ENCODE peak calls at places on chromosomes 13 and 19, in six cellular contexts. M is HepG2, Y is GM23248, U is PC-9, T is Karpas-422, L is H9. Z is an unnamed sample.

GRCh38 chr13:112062047-112062618 is 4.8 kb upstream of the SOX1 start:
- DNase-seq in M (no peak), Y (no peak), T (no peak), U (no peak), L (no peak), Z (peak; percentile 50)

GRCh38 chr19:17090501-17091074 is 15.0 kb downstream of the MYO9B start:
- DNase-seq in M (no peak), L (no peak), T (no peak), U (no peak), Y (peak; percentile 29), Z (peak; percentile 84)

GRCh38 chr13:110471156-110471832 is 90.2 kb downstream of the RAB20 start:
- DNase-seq in L (no peak), U (no peak), M (no peak), T (peak; percentile 57), Y (no peak), Z (no peak)

GRCh38 chr13:21150013-21150412 is 26.3 kb downstream of the SKA3 start:
- DNase-seq in L (no peak), M (no peak), T (no peak), Y (no peak), U (no peak), Z (no peak)

GRCh38 chr13:79987323-79987722 is 353.6 kb downstream of the SPRY2 start:
- DNase-seq in L (no peak), U (no peak), T (no peak), Y (peak; percentile 74), M (no peak), Z (no peak)

GRCh38 chr19:52188822-52189744 is 769 bp upstream of the PPP2R1A start:
- DNase-seq in M (no peak), Y (peak; percentile 75), U (no peak), L (no peak), T (peak; percentile 51), Z (peak; percentile 98)

GRCh38 chr13:50847501-50847900 is 4.0 kb upstream of the DLEU7 start:
- DNase-seq in T (no peak), Y (no peak), M (no peak), U (no peak), L (no peak), Z (no peak)

GRCh38 chr19:41233748-41234240 is 14.8 kb downstream of the AXL start:
- DNase-seq in M (no peak), T (no peak), U (no peak), Y (no peak), L (no peak), Z (no peak)

GRCh38 chr13:94323746-94324408 is 155.6 kb downstream of the DCT start:
- DNase-seq in L (no peak), Y (no peak), T (no peak), U (no peak), M (no peak), Z (no peak)

GRCh38 chr19:55640577-55641375 is at the start of gene ZNF580:
- DNase-seq in Y (peak; percentile 78), L (peak; percentile 75), U (peak; percentile 68), M (peak; percentile 40), T (peak; percentile 96), Z (peak; percentile 98)

GRCh38 chr19:8085606-8086464 is 33.3 kb downstream of the CCL25 start:
- DNase-seq in L (no peak), T (no peak), U (peak; percentile 44), Y (no peak), M (peak; percentile 84), Z (peak; percentile 76)

GRCh38 chr19:54959840-54960239 is 6.3 kb upstream of the NLRP2 start:
- DNase-seq in Y (no peak), T (peak; percentile 57), U (peak; percentile 22), M (no peak), L (no peak), Z (no peak)

GRCh38 chr13:35956074-35956473 is 175.1 kb downstream of the DCLK1 start:
- DNase-seq in Y (no peak), M (no peak), T (no peak), L (no peak), U (no peak), Z (no peak)

GRCh38 chr13:50527612-50528509 is 315.6 kb downstream of the DLEU7 start:
- DNase-seq in L (no peak), M (no peak), T (peak; percentile 76), Y (peak; percentile 25), U (no peak), Z (no peak)

GRCh38 chr19:14167013-14167593 is 30.7 kb upstream of the ASF1B start:
- DNase-seq in U (no peak), Y (no peak), T (no peak), M (no peak), L (no peak), Z (peak; percentile 52)

GRCh38 chr13:110883539-110883938 is 31.3 kb downstream of the ANKRD10 start:
- DNase-seq in L (no peak), Y (no peak), U (no peak), M (no peak), T (no peak), Z (no peak)

GRCh38 chr13:47794963-47795362 is 206.1 kb downstream of the SUCLA2 start:
- DNase-seq in T (peak; percentile 77), M (peak; percentile 7), U (no peak), Y (peak; percentile 51), L (no peak), Z (no peak)

DNA sequence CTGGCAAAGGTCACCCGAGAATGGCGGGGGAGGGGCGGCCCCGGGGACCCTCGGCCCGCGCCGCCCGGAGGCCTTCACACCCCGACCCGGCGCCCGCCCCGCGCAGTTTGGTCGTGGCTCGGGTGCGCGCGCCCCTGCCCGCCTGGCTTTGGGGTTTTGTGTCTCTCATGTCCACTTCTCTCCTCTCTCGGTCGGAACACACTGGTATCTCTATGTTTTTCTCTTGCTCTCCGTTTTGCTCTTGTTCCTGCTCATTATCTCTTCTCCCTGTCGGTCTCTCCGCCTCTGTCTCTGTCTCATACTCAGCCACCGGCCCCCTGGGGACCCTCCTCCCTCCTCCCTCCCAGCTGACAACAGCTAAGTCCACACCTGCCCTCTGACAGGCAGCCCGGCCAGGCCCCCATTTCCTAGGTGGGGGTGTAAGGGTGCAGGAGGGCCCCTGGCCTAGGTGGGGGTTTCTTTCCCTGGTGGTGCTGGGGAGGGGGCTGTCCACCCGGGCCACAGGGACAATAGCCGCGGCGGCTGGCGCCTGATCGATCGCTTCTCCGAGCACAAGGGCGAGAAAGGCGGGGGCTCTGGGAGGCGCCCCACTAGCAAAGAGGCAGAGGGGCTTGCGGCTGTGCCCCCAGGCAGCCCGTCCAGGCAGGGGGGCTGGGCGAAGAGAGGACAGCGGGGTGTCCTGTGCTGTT is 2.3 kb downstream of the ONECUT3 start:
- DNase-seq in M (no peak), U (no peak), Y (no peak), L (no peak), T (no peak), Z (no peak)
- H3K4me2 ChIP-seq in M (peak overlapping the region; percentile 18), U (peak overlapping the region; percentile 66), Y (no peak overlapping the region), L (no peak overlapping the region), T (no peak overlapping the region), Z (no peak overlapping the region)

GRCh38 chr19:31254611-31255010 is 94.6 kb downstream of the TSHZ3 start:
- DNase-seq in U (no peak), M (no peak), L (no peak), T (no peak), Y (no peak), Z (no peak)
- H3K4me2 ChIP-seq in U (no peak overlapping the region), M (no peak overlapping the region), L (no peak overlapping the region), T (no peak overlapping the region), Y (no peak overlapping the region), Z (no peak overlapping the region)

GRCh38 chr13:46556380-46556779 is 3.4 kb downstream of the LRCH1 start:
- DNase-seq in M (no peak), T (no peak), L (no peak), U (no peak), Y (no peak), Z (no peak)
- H3K4me2 ChIP-seq in M (peak overlapping the region; percentile 73), T (no peak overlapping the region), L (no peak overlapping the region), U (no peak overlapping the region), Y (no peak overlapping the region), Z (no peak overlapping the region)

GRCh38 chr13:98719527-98720250 is 32.8 kb downstream of the SLC15A1 start:
- DNase-seq in M (no peak), L (no peak), T (no peak), Y (no peak), U (no peak), Z (no peak)

GRCh38 chr13:98717256-98717655 is 35.2 kb downstream of the SLC15A1 start:
- DNase-seq in L (no peak), T (no peak), M (no peak), U (no peak), Y (no peak), Z (no peak)

GRCh38 chr13:98717891-98718290 is 34.6 kb downstream of the SLC15A1 start:
- DNase-seq in L (no peak), M (no peak), Y (no peak), T (no peak), U (no peak), Z (no peak)

GRCh38 chr13:98721825-98722510 is 30.5 kb downstream of the SLC15A1 start:
- DNase-seq in L (no peak), T (no peak), Y (peak; percentile 7), M (no peak), U (no peak), Z (no peak)

DNA sequence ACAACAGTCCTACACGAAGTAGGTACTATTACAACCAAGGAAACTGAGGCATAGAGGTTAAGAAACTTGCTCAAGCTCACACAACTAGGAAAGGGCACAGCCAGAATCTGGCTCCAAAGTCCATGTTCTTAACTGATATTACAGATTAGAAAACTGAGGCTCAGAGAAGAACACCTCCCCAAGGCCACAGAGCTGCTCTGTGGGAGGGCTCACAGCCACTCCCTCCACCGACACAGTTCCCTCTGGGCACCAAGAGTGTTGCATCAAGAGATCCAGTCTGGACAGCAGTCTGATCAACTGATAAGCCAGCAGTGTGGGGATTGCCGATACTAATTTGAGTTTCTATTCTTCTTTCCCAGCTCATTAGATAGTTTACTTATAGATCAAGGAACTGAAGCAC is 29.5 kb downstream of the SLC15A1 start:
- DNase-seq in U (no peak), Y (no peak), M (no peak), T (no peak), L (no peak), Z (no peak)
- H3K4me2 ChIP-seq in U (no peak overlapping the region), Y (no peak overlapping the region), M (no peak overlapping the region), T (no peak overlapping the region), L (no peak overlapping the region), Z (no peak overlapping the region)

DNA sequence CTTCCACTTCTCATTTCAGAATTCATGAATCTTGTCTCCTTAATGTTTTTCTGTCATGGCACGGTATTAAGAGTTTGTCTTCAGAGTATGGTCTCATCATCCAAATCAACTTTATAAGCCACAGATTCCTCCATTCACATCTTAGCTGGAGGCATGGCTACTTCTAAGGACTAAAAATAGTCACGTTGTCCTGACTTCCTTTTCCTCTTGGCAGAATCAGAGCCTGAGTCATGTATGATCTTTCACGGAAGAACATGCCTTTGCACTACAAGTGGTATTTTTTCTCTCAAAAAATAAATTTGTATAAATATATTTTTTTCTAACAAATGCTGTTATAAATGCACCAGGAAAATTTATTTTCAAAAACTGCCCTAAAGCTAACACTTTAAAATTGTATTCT is 71.4 kb downstream of the ALOX5AP start:
- DNase-seq in M (no peak), T (peak; percentile 12), Y (peak; percentile 90), L (no peak), U (no peak), Z (peak; percentile 88)
- H3K4me2 ChIP-seq in M (no peak overlapping the region), T (no peak overlapping the region), Y (no peak overlapping the region), L (no peak overlapping the region), U (no peak overlapping the region), Z (no peak overlapping the region)